ENCODE peak calls at places on chromosomes 2 and 18, in nine cellular contexts. Z is K562, S is fibroblast of lung, W is neural crest cell, T is tibial artery, V is psoas muscle, A is bronchial epithelial cell, D is gastrocnemius medialis, Q is OCI-LY7. O is an unnamed sample.

GRCh38 chr2:95296036-95296435 is 1.1 kb upstream of the KCNIP3 start:
- DNase-seq in Q (no peak), D (no peak), W (no peak), Z (no peak), A (no peak), S (no peak), V (no peak), T (no peak), O (peak; percentile 23)

GRCh38 chr2:181431674-181432073 is 25.5 kb upstream of the ITGA4 start:
- DNase-seq in A (no peak), Q (no peak), W (no peak), T (no peak), V (no peak), D (no peak), Z (no peak), S (no peak), O (no peak)

GRCh38 chr2:202018950-202019349 is 14.7 kb upstream of the FZD7 start:
- DNase-seq in S (no peak), V (no peak), Z (no peak), D (no peak), T (no peak), W (no peak), Q (no peak), A (no peak), O (no peak)

GRCh38 chr2:44972771-44973535 is 31.5 kb downstream of the SIX3 start:
- DNase-seq in S (no peak), Q (no peak), Z (no peak), W (no peak), T (no peak), V (no peak), D (no peak), A (no peak), O (no peak)

GRCh38 chr2:29747786-29748470 is 173.5 kb downstream of the ALK start:
- DNase-seq in V (no peak), W (no peak), Q (no peak), T (no peak), Z (no peak), A (peak; percentile 100), D (no peak), S (peak; percentile 99), O (peak; percentile 44)

GRCh38 chr2:143685439-143686078 is 556.3 kb downstream of the ARHGAP15 start:
- DNase-seq in A (no peak), T (no peak), V (no peak), S (no peak), D (no peak), Z (no peak), W (no peak), Q (no peak), O (no peak)

GRCh38 chr2:54048117-54048785 is 67.2 kb upstream of the ACYP2 start:
- DNase-seq in S (peak; percentile 27), T (no peak), Q (no peak), A (no peak), V (no peak), W (no peak), Z (no peak), D (no peak), O (no peak)

GRCh38 chr2:217166241-217166640 is 306.4 kb upstream of the TNP1 start:
- DNase-seq in V (no peak), D (no peak), Z (peak; percentile 18), S (peak; percentile 57), T (no peak), Q (peak; percentile 14), W (no peak), A (peak; percentile 64), O (no peak)

DNA sequence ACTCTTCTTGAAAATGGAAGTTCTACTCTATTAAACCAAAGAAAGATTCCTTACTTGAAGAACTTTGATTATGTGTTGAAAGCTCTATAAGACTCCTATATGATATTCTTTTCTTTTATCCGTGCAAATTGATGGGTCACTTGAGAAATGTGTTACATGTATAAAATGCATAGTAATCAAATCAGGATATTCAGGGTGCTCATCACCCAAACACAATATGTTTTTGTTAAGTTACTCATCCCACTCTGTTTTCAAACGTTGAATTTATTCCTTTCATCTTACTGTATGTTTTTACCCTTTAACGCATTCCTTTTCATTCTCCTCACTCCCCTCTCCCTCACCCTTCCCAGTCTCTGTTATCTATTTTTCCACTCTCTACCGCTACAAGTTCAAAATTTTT is 305.5 kb upstream of the KYNU start:
- DNase-seq in D (no peak), W (no peak), Q (no peak), V (no peak), S (no peak), T (no peak), A (no peak), Z (no peak), O (no peak)
- TF ChIP-seq CTCF in D (no peak), W (no peak), Q (no peak), V (no peak), S (no peak), T (no peak), A (no peak), Z (no peak), O (no peak)

GRCh38 chr2:172207916-172208315 is 105.2 kb upstream of the DLX2 start:
- DNase-seq in Q (no peak), T (no peak), W (no peak), S (no peak), Z (no peak), D (no peak), A (no peak), V (no peak), O (no peak)

GRCh38 chr2:172200495-172201085 is 97.9 kb upstream of the DLX2 start:
- DNase-seq in A (peak; percentile 67), T (no peak), Z (peak; percentile 35), S (peak; percentile 28), Q (no peak), W (no peak), D (no peak), V (no peak), O (no peak)

GRCh38 chr2:172208881-172209325 is 106.2 kb upstream of the DLX2 start:
- DNase-seq in T (no peak), S (peak; percentile 45), A (peak; percentile 77), W (no peak), Q (no peak), Z (no peak), V (no peak), D (no peak), O (no peak)

GRCh38 chr2:172204762-172205161 is 102.1 kb upstream of the DLX2 start:
- DNase-seq in D (no peak), Q (no peak), W (no peak), Z (no peak), A (no peak), S (no peak), V (no peak), T (no peak), O (no peak)

DNA sequence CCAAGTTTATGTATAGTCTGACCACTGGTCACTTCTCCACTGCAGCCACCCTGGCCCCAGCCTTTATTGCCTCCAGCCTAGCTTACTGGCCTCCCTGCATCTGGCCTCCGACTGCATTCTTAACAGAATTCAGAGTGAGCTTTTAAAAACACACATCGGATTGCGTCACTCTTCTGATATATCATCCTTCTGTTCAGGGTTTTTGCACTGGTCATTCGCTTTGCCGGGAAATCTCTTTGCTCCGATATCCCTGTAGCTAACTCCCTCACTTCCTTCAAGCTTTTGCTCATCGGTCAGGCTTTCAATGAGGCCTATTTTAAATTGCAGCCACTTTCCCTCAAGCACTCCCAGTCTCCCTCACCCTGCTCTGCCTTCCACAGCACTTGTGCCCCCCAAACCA is 101.6 kb upstream of the DLX2 start:
- DNase-seq in V (no peak), S (no peak), Q (no peak), Z (no peak), T (no peak), W (no peak), A (no peak), D (no peak), O (no peak)
- TF ChIP-seq CTCF in V (no peak), S (no peak), Q (no peak), Z (no peak), T (no peak), W (no peak), A (no peak), D (no peak), O (no peak)

GRCh38 chr2:109170645-109171044 is 41.6 kb downstream of the SH3RF3 start:
- DNase-seq in A (no peak), Q (no peak), Z (no peak), T (peak; percentile 58), V (no peak), D (no peak), S (no peak), W (no peak), O (no peak)

GRCh38 chr2:109172556-109173105 is 43.6 kb downstream of the SH3RF3 start:
- DNase-seq in T (peak; percentile 65), Z (no peak), V (no peak), A (no peak), D (no peak), S (peak; percentile 47), W (no peak), Q (no peak), O (no peak)

GRCh38 chr2:109173311-109174171 is 44.5 kb downstream of the SH3RF3 start:
- DNase-seq in T (peak; percentile 96), V (peak; percentile 90), S (peak; percentile 94), Z (no peak), A (no peak), W (no peak), Q (no peak), D (peak; percentile 91), O (no peak)

GRCh38 chr2:109174214-109174613 is 45.2 kb downstream of the SH3RF3 start:
- DNase-seq in S (no peak), Z (no peak), D (no peak), A (no peak), T (peak; percentile 69), Q (no peak), W (no peak), V (no peak), O (no peak)

GRCh38 chr2:109171444-109172334 is 42.7 kb downstream of the SH3RF3 start:
- DNase-seq in T (peak; percentile 96), Q (no peak), D (peak; percentile 58), A (peak; percentile 32), S (peak; percentile 97), V (peak; percentile 72), Z (no peak), W (no peak), O (peak; percentile 84)
- TF ChIP-seq CTCF in T (peak; percentile 56), Q (no peak), D (no peak), A (no peak), S (peak; percentile 39), V (peak; percentile 25), Z (no peak), W (no peak), O (peak; percentile 54)

GRCh38 chr18:9665311-9665710 is 42.8 kb upstream of the RAB31 start:
- DNase-seq in W (no peak), Z (no peak), V (no peak), S (peak; percentile 54), D (no peak), Q (no peak), T (no peak), A (no peak), O (no peak)

GRCh38 chr18:9658111-9658641 is 43.8 kb upstream of the PPP4R1 start:
- DNase-seq in Z (no peak), A (peak; percentile 100), V (no peak), T (no peak), W (no peak), Q (no peak), S (no peak), D (no peak), O (peak; percentile 52)

GRCh38 chr18:9663377-9663776 is 44.7 kb upstream of the RAB31 start:
- DNase-seq in Q (no peak), W (no peak), S (no peak), D (no peak), Z (no peak), T (no peak), A (no peak), V (no peak), O (peak; percentile 61)

GRCh38 chr18:9659499-9660387 is 45.4 kb upstream of the PPP4R1 start:
- DNase-seq in W (no peak), A (no peak), V (no peak), Q (no peak), S (no peak), D (no peak), T (no peak), Z (no peak), O (no peak)

GRCh38 chr18:9661564-9661963 is 46.5 kb upstream of the RAB31 start:
- DNase-seq in Q (no peak), A (peak; percentile 41), Z (no peak), V (no peak), W (no peak), S (no peak), D (no peak), T (no peak), O (no peak)
- TF ChIP-seq CTCF in Q (no peak), A (peak; percentile 42), Z (peak; percentile 58), V (no peak), W (no peak), S (peak; percentile 24), D (no peak), T (no peak), O (no peak)

O was measured in upper lobe of left lung.